ENCODE peak calls at places on chromosome 14, in ten cellular contexts. R is dorsolateral prefrontal cortex; L is foreskin fibroblast; V is prostate gland; K is choroid plexus epithelial cell; J is HFF-Myc; I is bronchial epithelial cell; H is CD8-positive, alpha-beta T cell; G is skeletal muscle cell; X is epithelial cell of esophagus. Z is an unnamed sample.

GRCh38 chr14:21104448-21105060 is 3.7 kb downstream of the TMEM253 start:
- DNase-seq in R (peak; percentile 65), L (peak; percentile 92), V (peak; percentile 71), K (peak; percentile 89), J (no peak), I (peak; percentile 76), H (peak; percentile 70), G (peak; percentile 64), X (peak; percentile 88), Z (peak; percentile 74)

GRCh38 chr14:96162741-96163140 is 41.9 kb upstream of the BDKRB2 start:
- DNase-seq in R (no peak), L (no peak), V (no peak), K (peak; percentile 42), J (no peak), I (no peak), H (no peak), G (no peak), X (no peak), Z (no peak)

GRCh38 chr14:75084513-75084912 is 15.1 kb downstream of the ZC2HC1C start:
- DNase-seq in R (no peak), L (no peak), V (peak; percentile 24), K (no peak), J (no peak), I (peak; percentile 38), H (no peak), G (no peak), X (peak; percentile 60), Z (peak; percentile 56)

GRCh38 chr14:96359959-96360358 is 3.2 kb downstream of the ATG2B start:
- DNase-seq in R (no peak), L (no peak), V (no peak), K (no peak), J (no peak), I (no peak), H (no peak), G (no peak), X (no peak), Z (no peak)

GRCh38 chr14:63203618-63204406 is 431 bp upstream of the RHOJ start:
- DNase-seq in R (peak; percentile 29), L (peak; percentile 96), V (peak; percentile 36), K (peak; percentile 94), J (peak; percentile 89), I (peak; percentile 85), H (no peak), G (peak; percentile 91), X (peak; percentile 85), Z (peak; percentile 93)

GRCh38 chr14:94681300-94682060 is 69.3 kb downstream of the SERPINA3 start:
- DNase-seq in R (no peak), L (peak; percentile 69), V (peak; percentile 13), K (peak; percentile 81), J (no peak), I (peak; percentile 46), H (no peak), G (peak; percentile 4), X (peak; percentile 28), Z (peak; percentile 64)

GRCh38 chr14:57533214-57533613 is 39.6 kb upstream of the CCDC198 start:
- DNase-seq in R (no peak), L (peak; percentile 38), V (no peak), K (peak; percentile 28), J (no peak), I (peak; percentile 32), H (no peak), G (no peak), X (peak; percentile 25), Z (no peak)

GRCh38 chr14:44180975-44181374 is 326.1 kb downstream of the FSCB start:
- DNase-seq in R (no peak), L (no peak), V (no peak), K (no peak), J (no peak), I (no peak), H (no peak), G (no peak), X (no peak), Z (no peak)

GRCh38 chr14:49991491-49991890 is 98.6 kb downstream of the ARF6 start:
- DNase-seq in R (no peak), L (no peak), V (no peak), K (no peak), J (no peak), I (no peak), H (no peak), G (no peak), X (no peak), Z (no peak)

GRCh38 chr14:105148604-105149145 is 19.9 kb downstream of the JAG2 start:
- DNase-seq in R (no peak), L (no peak), V (no peak), K (no peak), J (no peak), I (no peak), H (peak; percentile 2), G (no peak), X (no peak), Z (no peak)

GRCh38 chr14:34692348-34692747 is 22.0 kb downstream of the CFL2 start:
- DNase-seq in R (no peak), L (peak; percentile 64), V (no peak), K (no peak), J (no peak), I (no peak), H (no peak), G (peak; percentile 84), X (no peak), Z (no peak)

GRCh38 chr14:33457021-33457420 is 493.9 kb downstream of the EGLN3 start:
- DNase-seq in R (no peak), L (no peak), V (no peak), K (no peak), J (peak; percentile 11), I (peak; percentile 44), H (no peak), G (no peak), X (peak; percentile 25), Z (peak; percentile 50)

GRCh38 chr14:33404054-33404453 is 465.4 kb downstream of the NPAS3 start:
- DNase-seq in R (no peak), L (peak; percentile 43), V (no peak), K (peak; percentile 97), J (peak; percentile 63), I (peak; percentile 69), H (no peak), G (peak; percentile 82), X (peak; percentile 41), Z (peak; percentile 45)

GRCh38 chr14:78840898-78841297 is 670.7 kb downstream of the NRXN3 start:
- DNase-seq in R (no peak), L (no peak), V (no peak), K (no peak), J (no peak), I (no peak), H (no peak), G (no peak), X (no peak), Z (no peak)

GRCh38 chr14:80926706-80927384 is 14.7 kb downstream of the CEP128 start:
- DNase-seq in R (no peak), L (peak; percentile 72), V (no peak), K (peak; percentile 52), J (no peak), I (no peak), H (no peak), G (peak; percentile 73), X (no peak), Z (no peak)

GRCh38 chr14:64645220-64645891 is 58.9 kb upstream of the PLEKHG3 start:
- DNase-seq in R (no peak), L (peak; percentile 88), V (no peak), K (peak; percentile 98), J (peak; percentile 97), I (no peak), H (no peak), G (peak; percentile 98), X (no peak), Z (peak; percentile 64)
- H3K4me3 ChIP-seq in R (no peak overlapping the region), L (no peak overlapping the region), V (no peak overlapping the region), K (no peak overlapping the region), J (peak overlapping the region; percentile 9), I (no peak overlapping the region), H (no peak overlapping the region), G (no peak overlapping the region), X (no peak overlapping the region), Z (no peak overlapping the region)

GRCh38 chr14:52051251-52051650 is 17.6 kb downstream of the NID2 start:
- DNase-seq in R (no peak), L (peak; percentile 62), V (no peak), K (peak; percentile 61), J (no peak), I (no peak), H (no peak), G (no peak), X (no peak), Z (no peak)
- H3K4me3 ChIP-seq in R (no peak overlapping the region), L (peak overlapping the region; percentile 7), V (no peak overlapping the region), K (peak overlapping the region; percentile 19), J (no peak overlapping the region), I (no peak overlapping the region), H (no peak overlapping the region), G (no peak overlapping the region), X (no peak overlapping the region), Z (no peak overlapping the region)

DNA sequence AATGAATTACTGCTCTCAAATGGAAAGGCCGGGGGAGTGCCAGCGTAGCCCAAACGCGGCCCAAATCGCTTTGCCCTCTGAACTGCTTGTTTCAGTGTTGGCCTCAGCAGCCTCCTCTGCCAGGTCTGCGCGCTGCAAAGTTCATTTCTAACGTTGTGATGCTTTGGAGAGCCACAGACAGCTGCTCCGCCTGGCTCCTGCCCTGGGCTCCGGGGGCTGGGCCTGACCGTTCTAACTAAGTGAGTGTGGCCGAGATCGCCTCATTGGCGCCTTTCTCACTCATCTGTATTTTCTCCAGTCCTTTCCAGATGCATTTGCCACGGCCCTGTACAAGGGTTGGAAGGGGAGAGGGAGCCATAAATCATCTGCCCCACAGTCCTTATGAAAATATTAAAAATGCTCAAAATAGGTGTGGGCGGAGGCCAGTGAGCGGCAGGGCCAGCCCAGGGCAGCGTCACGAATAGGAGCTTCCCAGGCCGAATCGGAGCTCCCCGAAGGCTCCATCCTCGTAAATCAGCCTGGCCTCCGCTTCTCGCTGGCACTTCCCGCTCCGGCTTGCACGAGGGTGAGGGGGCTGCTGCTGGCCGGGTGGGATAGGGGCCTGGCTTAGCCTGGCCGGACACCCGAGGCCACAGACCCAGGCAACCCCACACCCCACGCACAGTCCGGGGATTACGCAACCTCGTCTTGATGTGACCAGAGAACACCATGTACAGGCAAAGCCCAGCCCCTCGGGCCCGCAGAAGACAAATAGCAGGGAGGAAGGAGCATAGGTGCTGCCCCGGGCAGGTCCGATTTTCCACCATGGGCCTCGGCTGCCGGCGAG is 196.6 kb upstream of the DIO3 start:
- DNase-seq in R (no peak), L (peak; percentile 17), V (no peak), K (no peak), J (no peak), I (no peak), H (no peak), G (no peak), X (no peak), Z (no peak)
- H3K4me3 ChIP-seq in R (no peak overlapping the region), L (no peak overlapping the region), V (no peak overlapping the region), K (no peak overlapping the region), J (no peak overlapping the region), I (no peak overlapping the region), H (no peak overlapping the region), G (no peak overlapping the region), X (no peak overlapping the region), Z (no peak overlapping the region)

DNA sequence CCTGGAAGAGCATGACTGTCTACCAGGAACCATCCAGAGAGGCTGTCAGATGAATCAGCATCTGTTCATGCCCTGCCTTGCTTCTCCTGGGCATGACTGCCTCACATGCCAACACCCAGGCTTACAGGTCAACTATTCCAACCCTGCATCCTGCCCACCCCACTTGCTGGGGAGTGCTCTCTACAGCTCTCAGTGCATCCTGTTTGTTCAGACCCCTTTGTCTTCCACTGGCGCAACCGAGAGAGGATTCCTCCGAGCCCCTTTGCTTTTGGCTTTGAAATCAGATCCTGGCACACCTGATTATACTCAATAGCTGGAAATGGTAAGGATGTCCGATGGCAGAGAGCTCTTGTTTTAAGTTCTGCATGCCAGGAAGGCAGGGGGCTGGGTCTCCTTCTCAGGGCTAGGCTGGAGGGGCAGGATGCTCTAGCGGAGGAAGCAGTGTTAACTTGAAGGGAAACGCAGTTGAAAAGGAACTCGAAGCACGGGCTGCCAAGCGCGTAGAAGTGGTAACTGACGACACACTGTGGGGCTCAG is 297.7 kb downstream of the ZFP36L1 start:
- DNase-seq in R (no peak), L (peak; percentile 32), V (no peak), K (no peak), J (no peak), I (peak; percentile 90), H (peak; percentile 36), G (no peak), X (peak; percentile 92), Z (peak; percentile 69)
- H3K4me3 ChIP-seq in R (no peak overlapping the region), L (no peak overlapping the region), V (no peak overlapping the region), K (no peak overlapping the region), J (no peak overlapping the region), I (no peak overlapping the region), H (no peak overlapping the region), G (no peak overlapping the region), X (no peak overlapping the region), Z (no peak overlapping the region)

Z was measured in mammary epithelial cell.